ENCODE peak calls at places on chromosomes 5 and 9, in eight cellular contexts. X is IMR-90; V is pancreas; P is upper lobe of right lung; W is CD4-positive, alpha-beta memory T cell; J is tibial nerve; T is body of pancreas; I is OCI-LY7. Y is an unnamed sample.

GRCh38 chr9:83957029-83957513 is 22.9 kb downstream of the HNRNPK start:
- DNase-seq in X (no peak), J (no peak), P (no peak), I (no peak), T (no peak), W (no peak), V (no peak), Y (no peak)

GRCh38 chr5:36944607-36945225 is 68.1 kb downstream of the NIPBL start:
- DNase-seq in T (no peak), V (no peak), P (no peak), X (peak; percentile 76), W (no peak), I (peak; percentile 74), J (no peak), Y (no peak)

GRCh38 chr9:111839981-111840380 is 45.2 kb upstream of the SHOC1 start:
- DNase-seq in J (no peak), X (peak; percentile 70), P (no peak), V (no peak), T (no peak), I (no peak), W (no peak), Y (no peak)

GRCh38 chr5:74953961-74954720 is 88.0 kb upstream of the FAM169A start:
- DNase-seq in I (no peak), T (no peak), P (no peak), X (peak; percentile 77), V (no peak), W (no peak), J (no peak), Y (no peak)

GRCh38 chr9:112145886-112146285 is 29.2 kb downstream of the SUSD1 start:
- DNase-seq in J (no peak), X (peak; percentile 11), I (no peak), T (no peak), V (no peak), P (no peak), W (no peak), Y (no peak)

GRCh38 chr5:80186634-80187033 is 69.2 kb downstream of the SERINC5 start:
- DNase-seq in V (no peak), T (peak; percentile 18), I (peak; percentile 55), J (no peak), P (peak; percentile 68), X (no peak), W (peak; percentile 61), Y (no peak)

GRCh38 chr5:173808079-173808808 is 79.9 kb upstream of the CPEB4 start:
- DNase-seq in W (no peak), V (no peak), I (no peak), X (no peak), P (no peak), T (peak; percentile 28), J (no peak), Y (no peak)

GRCh38 chr5:96857924-96858323 is 18.4 kb upstream of the ERAP2 start:
- DNase-seq in W (no peak), T (no peak), P (no peak), J (no peak), V (no peak), I (no peak), X (no peak), Y (no peak)

GRCh38 chr5:75156585-75156984 is 80.1 kb downstream of the ANKRD31 start:
- DNase-seq in W (no peak), V (no peak), P (no peak), I (no peak), J (no peak), T (no peak), X (no peak), Y (no peak)

GRCh38 chr5:55914971-55915370 is 63.8 kb downstream of the IL31RA start:
- DNase-seq in I (no peak), W (no peak), P (no peak), X (no peak), J (no peak), T (no peak), V (no peak), Y (no peak)

GRCh38 chr5:54062958-54063357 is 247.4 kb downstream of the ARL15 start:
- DNase-seq in I (no peak), W (no peak), X (peak; percentile 78), V (no peak), P (no peak), J (no peak), T (no peak), Y (no peak)

GRCh38 chr5:128315671-128316070 is 222.4 kb downstream of the FBN2 start:
- DNase-seq in W (no peak), J (no peak), X (no peak), I (no peak), P (no peak), T (no peak), V (no peak), Y (no peak)

GRCh38 chr5:145854651-145855258 is 18.1 kb downstream of the GRXCR2 start:
- DNase-seq in J (no peak), V (no peak), P (no peak), X (peak; percentile 83), I (no peak), W (no peak), T (no peak), Y (no peak)

GRCh38 chr5:113663879-113664278 is 150.4 kb downstream of the YTHDC2 start:
- DNase-seq in X (peak; percentile 16), V (no peak), J (peak; percentile 14), T (peak; percentile 48), I (peak; percentile 37), W (no peak), P (no peak), Y (peak; percentile 80)

GRCh38 chr5:181189962-181190710 is 14.9 kb downstream of the TRIM7 start:
- DNase-seq in W (peak; percentile 63), P (peak; percentile 71), V (peak; percentile 64), T (peak; percentile 24), I (peak; percentile 40), J (no peak), X (no peak), Y (no peak)

GRCh38 chr5:129094924-129095797 is 612 bp downstream of the ISOC1 start:
- DNase-seq in P (peak; percentile 91), J (peak; percentile 30), I (peak; percentile 53), V (peak; percentile 74), W (peak; percentile 64), T (peak; percentile 73), X (peak; percentile 31), Y (peak; percentile 85)

GRCh38 chr5:178266581-178266980 is 34.0 kb upstream of the PHYKPL start:
- DNase-seq in V (no peak), X (no peak), T (no peak), P (no peak), J (no peak), W (no peak), I (no peak), Y (no peak)

GRCh38 chr9:132486706-132487350 is 76.8 kb downstream of the CFAP77 start:
- DNase-seq in P (no peak), J (no peak), X (no peak), I (no peak), W (peak; percentile 87), T (no peak), V (no peak), Y (no peak)

GRCh38 chr5:1510631-1511030 is 13.1 kb downstream of the LPCAT1 start:
- DNase-seq in W (no peak), V (no peak), J (no peak), P (peak; percentile 64), X (no peak), I (no peak), T (peak; percentile 1), Y (no peak)

GRCh38 chr5:31113101-31113500 is 80.4 kb upstream of the CDH6 start:
- DNase-seq in V (no peak), P (no peak), J (no peak), W (no peak), X (peak; percentile 88), I (no peak), T (no peak), Y (no peak)

GRCh38 chr5:123500476-123500875 is 11.5 kb upstream of the CSNK1G3 start:
- DNase-seq in T (no peak), V (no peak), X (no peak), J (no peak), P (no peak), I (no peak), W (no peak), Y (no peak)

DNA sequence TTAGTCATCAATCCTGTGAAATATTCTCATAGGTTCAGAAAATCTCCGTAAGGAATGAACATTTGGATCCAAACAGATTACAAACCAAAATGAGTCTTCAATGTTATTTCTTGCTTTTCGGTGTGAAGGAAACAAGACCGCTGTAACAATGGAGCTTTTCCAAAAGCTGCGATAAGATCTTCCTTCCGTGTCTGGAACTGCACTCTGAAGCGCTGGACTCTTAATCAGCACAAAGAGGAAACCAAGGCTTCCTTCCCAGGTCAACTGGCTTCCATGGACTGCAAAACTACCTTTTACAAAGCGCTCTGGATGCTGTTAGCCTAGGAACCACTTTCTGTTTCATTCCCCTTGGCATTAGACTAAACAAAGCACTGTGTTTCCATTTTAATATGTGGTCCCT is 137.9 kb upstream of the BASP1 start:
- DNase-seq in T (no peak), V (no peak), P (no peak), J (no peak), I (no peak), X (no peak), W (no peak), Y (no peak)
- H3K4me3 ChIP-seq in T (no peak overlapping the region), V (no peak overlapping the region), P (no peak overlapping the region), J (no peak overlapping the region), I (no peak overlapping the region), X (no peak overlapping the region), W (no peak overlapping the region), Y (no peak overlapping the region)

GRCh38 chr5:42583322-42583721 is 160.1 kb downstream of the GHR start:
- DNase-seq in T (peak; percentile 77), P (no peak), I (peak; percentile 49), J (peak; percentile 76), X (peak; percentile 38), W (no peak), V (peak; percentile 31), Y (peak; percentile 43)
- H3K4me1 ChIP-seq in T (peaks cover 16% of the 10 kb centered on the region), P (peaks cover 10% of the 10 kb centered on the region), I (no peaks in the 10 kb centered on the region), J (no peaks in the 10 kb centered on the region), X (no peaks in the 10 kb centered on the region), W (no peaks in the 10 kb centered on the region), V (no peaks in the 10 kb centered on the region), Y (peaks cover 14% of the 10 kb centered on the region)

DNA sequence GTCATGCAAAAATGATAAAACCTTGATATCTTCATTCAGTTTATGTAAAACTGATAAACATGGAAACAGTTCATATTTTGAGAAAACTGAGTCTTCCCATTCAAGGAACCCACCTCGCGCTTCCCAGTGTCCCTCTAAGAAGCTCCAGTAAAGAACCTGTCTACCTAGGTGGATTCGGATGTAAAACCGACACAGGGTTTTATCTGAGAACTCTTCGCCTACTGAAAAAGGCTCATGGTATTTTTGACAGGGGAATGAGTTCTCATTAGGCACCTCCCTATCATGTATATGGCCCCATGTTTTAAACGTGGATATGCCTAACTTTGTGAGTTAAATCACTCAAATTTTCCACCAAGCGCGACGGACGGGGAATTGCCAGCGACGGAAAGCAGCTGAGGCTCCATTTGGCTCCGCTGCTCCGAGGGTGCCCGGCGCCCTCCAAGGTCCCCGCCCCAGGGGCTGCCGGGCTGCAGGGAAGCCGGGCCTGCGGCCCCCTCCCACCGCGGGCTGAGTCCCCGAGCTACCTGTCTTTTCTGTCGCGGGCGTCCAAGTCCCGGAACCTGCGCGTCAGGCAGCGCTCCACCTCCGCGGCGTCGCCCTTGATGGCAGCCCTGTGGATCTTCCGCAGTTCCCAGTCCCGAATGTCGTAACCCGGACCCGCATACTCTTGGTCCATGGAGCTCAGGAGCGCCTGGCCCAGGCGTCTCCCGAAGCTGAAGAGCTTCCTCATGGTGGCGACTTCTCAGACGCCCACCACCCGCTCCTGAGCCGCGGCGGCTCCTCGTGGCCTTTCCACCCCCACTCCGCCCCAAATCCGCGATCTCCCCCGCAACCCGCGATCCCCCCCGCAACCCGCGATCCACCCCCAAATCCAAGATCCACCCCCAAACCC is 594 bp downstream of the ANKRD18A start:
- DNase-seq in J (no peak), X (no peak), W (peak; percentile 51), V (peak; percentile 46), P (peak; percentile 69), I (no peak), T (peak; percentile 39), Y (no peak)
- H3K4me3 ChIP-seq in J (peak overlapping the region; percentile 38), X (peak overlapping the region; percentile 17), W (peak overlapping the region; percentile 23), V (peak overlapping the region; percentile 47), P (peak overlapping the region; percentile 48), I (no peak overlapping the region), T (peak overlapping the region; percentile 62), Y (no peak overlapping the region)

GRCh38 chr5:144247131-144247530 is 76.5 kb downstream of the KCTD16 start:
- DNase-seq in P (no peak), X (no peak), J (no peak), I (no peak), T (no peak), V (no peak), W (no peak), Y (no peak)
- H3K4me1 ChIP-seq in P (no peaks in the 10 kb centered on the region), X (no peaks in the 10 kb centered on the region), J (no peaks in the 10 kb centered on the region), I (no peaks in the 10 kb centered on the region), T (peaks cover 11% of the 10 kb centered on the region), V (peaks cover 11% of the 10 kb centered on the region), W (no peaks in the 10 kb centered on the region), Y (no peaks in the 10 kb centered on the region)